ENCODE peak calls at places on chromosomes 7 and 10, in ten cellular contexts. L is tibial nerve, T is ovary, J is K562, V is uterus, Y is HCT116, A is A549, O is Peyer's patch, Z is suprapubic skin, U is IMR-90. N is an unnamed sample. For H3K4me1, the result is how much of the 10 kb centered on the place peaks cover.

GRCh38 chr7:78039791-78040776 is 241.5 kb downstream of the PHTF2 start:
- DNase-seq in L (no peak), T (no peak), J (peak), V (peak), Y (peak), A (peak), O (peak), Z (no peak), U (no peak), N (no peak)

GRCh38 chr7:149011491-149011890 is 16.8 kb downstream of the PDIA4 start:
- DNase-seq in L (no peak), T (no peak), J (no peak), V (no peak), Y (no peak), A (no peak), O (peak), Z (no peak), U (no peak), N (no peak)

GRCh38 chr7:81842361-81842760 is 72.5 kb upstream of the HGF start:
- DNase-seq in L (no peak), T (no peak), J (no peak), V (no peak), Y (no peak), A (no peak), O (no peak), Z (no peak), U (no peak), N (no peak)

GRCh38 chr7:106493041-106493731 is 167.8 kb downstream of the CCDC71L start:
- DNase-seq in L (no peak), T (no peak), J (peak), V (no peak), Y (no peak), A (no peak), O (peak), Z (no peak), U (no peak), N (peak)

GRCh38 chr7:28509256-28510021 is 97.1 kb downstream of the CREB5 start:
- DNase-seq in L (no peak), T (no peak), J (no peak), V (peak), Y (no peak), A (no peak), O (no peak), Z (no peak), U (no peak), N (no peak)

GRCh38 chr7:44449531-44449930 is 40.9 kb downstream of the NUDCD3 start:
- DNase-seq in L (no peak), T (no peak), J (no peak), V (no peak), Y (no peak), A (no peak), O (no peak), Z (no peak), U (peak), N (no peak)

GRCh38 chr7:46003896-46004875 is 83.1 kb upstream of the IGFBP3 start:
- DNase-seq in L (no peak), T (no peak), J (no peak), V (no peak), Y (peak), A (no peak), O (no peak), Z (no peak), U (peak), N (no peak)

GRCh38 chr10:22570733-22571430 is 143.5 kb downstream of the PIP4K2A start:
- DNase-seq in L (no peak), T (no peak), J (no peak), V (no peak), Y (no peak), A (no peak), O (no peak), Z (no peak), U (no peak), N (no peak)

GRCh38 chr7:43668035-43668434 is 61.3 kb downstream of the COA1 start:
- DNase-seq in L (no peak), T (no peak), J (no peak), V (no peak), Y (no peak), A (no peak), O (no peak), Z (no peak), U (no peak), N (no peak)

GRCh38 chr7:49597805-49598204 is 175.6 kb upstream of the VWC2 start:
- DNase-seq in L (no peak), T (no peak), J (no peak), V (no peak), Y (no peak), A (no peak), O (no peak), Z (no peak), U (no peak), N (no peak)

GRCh38 chr10:71333154-71333887 is 14.3 kb downstream of the SLC29A3 start:
- DNase-seq in L (peak), T (no peak), J (no peak), V (no peak), Y (no peak), A (no peak), O (no peak), Z (no peak), U (no peak), N (no peak)

GRCh38 chr7:106646256-106646655 is 14.7 kb downstream of the CCDC71L start:
- DNase-seq in L (no peak), T (no peak), J (no peak), V (no peak), Y (no peak), A (no peak), O (no peak), Z (no peak), U (no peak), N (no peak)

GRCh38 chr7:127409629-127410028 is 17.1 kb upstream of the ZNF800 start:
- DNase-seq in L (no peak), T (no peak), J (peak), V (no peak), Y (no peak), A (no peak), O (no peak), Z (no peak), U (no peak), N (no peak)

GRCh38 chr10:69567920-69568319 is 5.3 kb downstream of the NEUROG3 start:
- DNase-seq in L (peak), T (no peak), J (peak), V (no peak), Y (no peak), A (peak), O (no peak), Z (no peak), U (peak), N (peak)

GRCh38 chr10:112446055-112446854 is 459 bp downstream of the ZDHHC6 start:
- DNase-seq in L (peak), T (no peak), J (peak), V (no peak), Y (no peak), A (peak), O (no peak), Z (no peak), U (peak), N (no peak)

GRCh38 chr10:112532053-112532658 is 85.1 kb downstream of the VTI1A start:
- DNase-seq in L (no peak), T (no peak), J (no peak), V (no peak), Y (no peak), A (no peak), O (no peak), Z (no peak), U (peak), N (no peak)

GRCh38 chr7:2254429-2255144 is 12.6 kb downstream of the NUDT1 start:
- DNase-seq in L (no peak), T (no peak), J (no peak), V (no peak), Y (no peak), A (no peak), O (no peak), Z (no peak), U (no peak), N (no peak)

GRCh38 chr7:2255145-2256139 is 13.4 kb downstream of the NUDT1 start:
- DNase-seq in L (no peak), T (no peak), J (no peak), V (no peak), Y (no peak), A (no peak), O (no peak), Z (no peak), U (no peak), N (no peak)

GRCh38 chr7:2257651-2258050 is 15.6 kb downstream of the NUDT1 start:
- DNase-seq in L (no peak), T (no peak), J (no peak), V (no peak), Y (no peak), A (no peak), O (no peak), Z (no peak), U (no peak), N (no peak)

GRCh38 chr7:2257046-2257551 is 15.1 kb downstream of the NUDT1 start:
- DNase-seq in L (no peak), T (no peak), J (no peak), V (no peak), Y (no peak), A (no peak), O (no peak), Z (no peak), U (no peak), N (no peak)

GRCh38 chr7:2256306-2257045 is 14.4 kb downstream of the NUDT1 start:
- DNase-seq in L (no peak), T (no peak), J (no peak), V (no peak), Y (no peak), A (no peak), O (no peak), Z (no peak), U (no peak), N (no peak)
- TF ChIP-seq POLR2A in L (no peak), T (no peak), J (no peak), V (no peak), Y (no peak), A (no peak), O (no peak), Z (no peak), U (no peak), N (no peak)

DNA sequence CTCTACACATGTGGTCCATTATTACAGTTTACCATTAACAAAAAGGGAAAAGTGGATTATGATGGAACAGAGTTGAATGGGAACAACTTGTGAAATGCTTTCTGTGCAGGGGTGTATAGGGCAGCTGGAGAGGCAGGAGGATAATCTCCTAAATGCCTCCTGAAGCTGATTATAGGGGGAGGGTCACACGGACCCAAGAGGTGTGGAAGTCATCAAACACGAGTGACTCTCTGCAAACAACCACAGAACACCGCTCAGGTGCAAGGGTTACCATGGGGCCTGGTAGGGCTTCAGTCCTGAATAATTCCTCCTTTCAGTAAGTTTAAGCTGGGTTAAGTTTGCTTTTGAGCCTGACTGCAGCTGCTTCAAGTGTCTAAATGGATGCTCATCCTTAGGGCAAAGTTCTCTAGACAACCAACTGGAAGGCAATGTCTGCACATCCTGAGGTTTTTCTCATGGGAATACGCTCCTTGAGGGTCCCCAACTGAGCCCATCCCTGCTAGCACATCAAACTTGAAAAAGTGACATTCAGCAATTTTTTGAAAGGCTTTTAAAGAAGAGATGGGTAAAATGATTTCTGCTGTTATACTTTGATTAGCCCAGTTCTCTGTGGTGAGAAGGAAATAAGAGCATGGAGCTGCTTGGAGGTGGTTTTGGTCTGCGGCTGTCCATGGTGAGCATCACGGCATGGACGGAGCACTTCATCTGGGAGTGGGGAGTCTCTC is 1.9 kb downstream of the PDE6C start:
- DNase-seq in L (no peak), T (no peak), J (no peak), V (no peak), Y (no peak), A (no peak), O (no peak), Z (no peak), U (no peak), N (no peak)
- H3K4me1 ChIP-seq in L (under half), T (under half), J (under half), V (under half), Y (under half), A (under half), O (under half), Z (under half), U (under half), N (under half)

DNA sequence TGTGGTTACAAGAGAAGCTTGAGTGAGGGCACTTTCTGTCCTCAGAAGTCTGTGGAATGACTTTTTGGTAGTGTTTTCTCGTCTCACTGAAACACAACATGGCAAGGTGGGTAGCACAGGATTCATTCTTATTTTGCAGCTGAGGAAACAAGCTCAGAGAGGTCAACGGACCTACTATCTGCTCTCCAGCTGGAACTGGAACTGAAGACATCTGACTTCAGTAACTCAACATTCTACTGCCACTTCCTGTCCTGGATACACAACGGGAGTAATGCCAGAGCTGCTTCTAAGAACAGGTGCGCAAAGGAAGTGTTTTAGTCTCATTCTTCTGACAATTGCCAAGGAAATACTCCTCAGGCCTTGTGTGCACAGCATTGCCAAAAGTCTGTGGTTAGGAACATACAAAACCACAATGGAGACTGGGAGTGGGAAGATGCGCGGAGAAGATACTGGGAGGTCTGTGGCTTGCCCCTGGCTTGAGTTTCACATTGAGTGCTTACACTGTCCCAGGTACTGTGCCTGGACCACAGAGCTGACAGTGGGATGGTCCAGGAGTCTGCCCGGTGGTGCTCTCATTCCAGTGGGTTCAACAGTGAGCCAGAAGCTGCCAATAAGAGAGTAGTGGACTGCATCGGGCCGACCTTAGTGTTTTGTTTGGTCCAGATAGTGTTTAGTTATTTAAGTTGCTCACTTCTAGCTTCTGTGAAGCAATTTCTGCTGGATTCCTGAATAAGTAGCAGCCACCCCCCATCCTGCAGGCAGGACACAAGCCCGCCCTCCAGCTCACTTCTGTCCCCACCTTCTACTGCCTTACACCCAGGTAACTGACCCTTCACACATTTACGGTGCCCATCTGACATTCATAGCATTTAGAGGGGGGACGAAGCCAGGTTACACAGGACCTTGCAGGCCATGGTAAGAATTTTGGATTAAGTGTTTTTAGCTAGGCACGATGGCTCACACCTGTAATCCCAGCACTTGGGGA is 10.4 kb downstream of the TBL2 start:
- DNase-seq in L (no peak), T (no peak), J (no peak), V (no peak), Y (no peak), A (no peak), O (no peak), Z (no peak), U (no peak), N (no peak)
- TF ChIP-seq POLR2A in L (no peak), T (no peak), J (peak), V (no peak), Y (no peak), A (no peak), O (no peak), Z (no peak), U (no peak), N (no peak)

GRCh38 chr7:17305387-17306171 is 7.1 kb downstream of the AHR start:
- DNase-seq in L (no peak), T (no peak), J (no peak), V (no peak), Y (no peak), A (no peak), O (no peak), Z (no peak), U (no peak), N (no peak)

GRCh38 chr7:17307558-17307957 is 9.1 kb downstream of the AHR start:
- DNase-seq in L (no peak), T (no peak), J (no peak), V (no peak), Y (no peak), A (no peak), O (no peak), Z (no peak), U (peak), N (no peak)

GRCh38 chr7:17304926-17305325 is 6.5 kb downstream of the AHR start:
- DNase-seq in L (no peak), T (no peak), J (peak), V (no peak), Y (peak), A (peak), O (no peak), Z (no peak), U (peak), N (no peak)

GRCh38 chr7:17307969-17308648 is 9.7 kb downstream of the AHR start:
- DNase-seq in L (no peak), T (no peak), J (no peak), V (no peak), Y (no peak), A (no peak), O (no peak), Z (no peak), U (no peak), N (no peak)

GRCh38 chr7:17307033-17307432 is 8.6 kb downstream of the AHR start:
- DNase-seq in L (peak), T (no peak), J (no peak), V (no peak), Y (no peak), A (no peak), O (no peak), Z (no peak), U (peak), N (no peak)
- H3K4me1 ChIP-seq in L (under half), T (under half), J (under half), V (under half), Y (under half), A (half or more), O (under half), Z (half or more), U (under half), N (under half)

GRCh38 chr10:80498833-80499671 is 38.6 kb upstream of the SH2D4B start:
- DNase-seq in L (peak), T (peak), J (peak), V (peak), Y (peak), A (peak), O (peak), Z (peak), U (peak), N (peak)
- TF ChIP-seq POLR2A in L (no peak), T (no peak), J (peak), V (no peak), Y (no peak), A (no peak), O (no peak), Z (no peak), U (no peak), N (peak)

DNA sequence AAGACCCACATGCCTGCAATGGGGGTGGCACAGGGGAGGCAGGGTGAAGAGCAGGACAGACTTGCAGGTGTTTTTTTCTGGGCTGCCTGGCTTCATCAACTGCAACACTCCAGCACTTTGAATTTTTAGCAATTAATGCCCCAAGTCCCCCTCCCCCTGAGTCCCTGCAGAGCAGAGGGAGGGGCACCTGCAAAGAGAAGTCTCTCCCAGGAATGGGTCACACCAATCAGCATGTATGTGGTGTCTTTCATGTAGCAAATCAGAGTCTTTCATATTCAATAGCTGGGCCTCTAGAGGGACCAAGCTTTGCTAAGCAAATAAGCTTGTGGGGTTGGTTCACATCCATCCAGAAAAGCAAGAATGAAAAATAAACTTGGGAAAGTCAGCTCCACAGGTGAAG is 90.8 kb downstream of the PARP12 start:
- DNase-seq in L (no peak), T (no peak), J (no peak), V (no peak), Y (no peak), A (no peak), O (no peak), Z (no peak), U (no peak), N (no peak)
- H3K4me1 ChIP-seq in L (under half), T (under half), J (under half), V (under half), Y (under half), A (under half), O (under half), Z (under half), U (under half), N (under half)

GRCh38 chr10:94403034-94403822 is 887 bp downstream of the TBC1D12 start:
- DNase-seq in L (no peak), T (peak), J (peak), V (peak), Y (peak), A (peak), O (peak), Z (peak), U (peak), N (peak)

GRCh38 chr10:94398762-94399161 is 3.6 kb upstream of the TBC1D12 start:
- DNase-seq in L (no peak), T (no peak), J (no peak), V (no peak), Y (no peak), A (no peak), O (no peak), Z (no peak), U (no peak), N (no peak)

GRCh38 chr10:94405406-94405805 is 3.1 kb downstream of the TBC1D12 start:
- DNase-seq in L (no peak), T (no peak), J (peak), V (no peak), Y (no peak), A (no peak), O (no peak), Z (no peak), U (no peak), N (no peak)

GRCh38 chr10:94403823-94404228 is 1.5 kb downstream of the TBC1D12 start:
- DNase-seq in L (peak), T (no peak), J (no peak), V (no peak), Y (no peak), A (no peak), O (no peak), Z (no peak), U (no peak), N (no peak)

GRCh38 chr10:94402204-94403033 is at the start of gene TBC1D12:
- DNase-seq in L (peak), T (peak), J (peak), V (peak), Y (peak), A (peak), O (peak), Z (peak), U (peak), N (peak)
- TF ChIP-seq POLR2A in L (no peak), T (peak), J (peak), V (no peak), Y (peak), A (peak), O (peak), Z (no peak), U (peak), N (peak)

DNA sequence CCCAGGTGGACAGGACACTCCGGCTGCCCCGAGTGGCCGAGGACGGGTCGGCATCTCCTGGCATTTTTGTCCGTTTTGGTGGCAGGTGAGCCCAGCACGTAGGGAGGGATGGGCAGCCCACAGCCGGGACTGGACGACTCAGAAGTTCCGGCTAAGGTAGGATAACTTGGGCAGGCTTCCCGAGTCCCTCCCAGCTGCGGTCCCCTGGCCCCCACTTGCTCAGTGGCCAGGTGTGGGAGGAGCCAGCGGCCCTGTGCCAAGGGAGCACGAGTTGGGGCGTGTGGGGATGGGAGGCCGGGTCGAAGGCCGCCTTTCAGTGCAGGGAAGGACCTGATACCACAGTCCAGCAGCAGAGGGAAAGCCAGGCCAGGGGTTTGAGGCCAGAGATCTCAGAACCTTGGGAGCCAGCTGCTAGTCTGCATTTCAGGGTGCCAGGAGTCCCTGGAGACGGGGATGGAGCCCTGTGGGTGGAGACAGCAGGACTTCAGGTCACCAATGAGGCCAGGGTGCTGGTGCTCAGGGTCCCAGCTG is 58.5 kb downstream of the PWWP2B start:
- DNase-seq in L (no peak), T (peak), J (no peak), V (no peak), Y (no peak), A (no peak), O (peak), Z (no peak), U (no peak), N (no peak)
- H3K4me1 ChIP-seq in L (under half), T (under half), J (half or more), V (under half), Y (under half), A (under half), O (under half), Z (under half), U (under half), N (under half)

N was measured in thyroid gland.